ENCODE peak calls at places on chromosomes 11 and 22, in six cellular contexts. V, C, J, G, P and B are unnamed samples.

GRCh38 chr22:31345331-31346254 is 553 bp downstream of the PATZ1 start:
- DNase-seq in V (peak; percentile 92), C (peak; percentile 77), J (no peak), G (peak; percentile 82), P (peak; percentile 89), B (peak; percentile 83)

GRCh38 chr22:47290706-47291430 is 528.4 kb downstream of the TBC1D22A start:
- DNase-seq in V (no peak), C (peak; percentile 5), J (no peak), G (no peak), P (no peak), B (no peak)

GRCh38 chr11:47551086-47551485 is 1.8 kb downstream of the CELF1 start:
- DNase-seq in V (no peak), C (no peak), J (no peak), G (peak; percentile 46), P (no peak), B (no peak)

GRCh38 chr11:69801513-69802335 is 17.5 kb downstream of the FGF3 start:
- DNase-seq in V (no peak), C (no peak), J (no peak), G (peak; percentile 7), P (no peak), B (peak; percentile 19)

GRCh38 chr22:32265882-32266767 is 11.0 kb upstream of the SLC5A4 start:
- DNase-seq in V (peak; percentile 61), C (peak; percentile 49), J (no peak), G (peak; percentile 69), P (peak; percentile 67), B (peak; percentile 47)

GRCh38 chr22:25410849-25411248 is 153.6 kb upstream of the GRK3 start:
- DNase-seq in V (no peak), C (no peak), J (no peak), G (no peak), P (no peak), B (no peak)

GRCh38 chr22:44685384-44686056 is 16.5 kb upstream of the PRR5 start:
- DNase-seq in V (peak; percentile 85), C (no peak), J (peak; percentile 93), G (peak; percentile 43), P (peak; percentile 65), B (peak; percentile 82)

GRCh38 chr11:112024778-112025678 is at the start of gene DLAT:
- DNase-seq in V (peak; percentile 85), C (peak; percentile 75), J (peak; percentile 25), G (peak; percentile 86), P (peak; percentile 93), B (peak; percentile 84)

GRCh38 chr11:120137187-120137610 is 714 bp downstream of the TRIM29 start:
- DNase-seq in V (no peak), C (no peak), J (no peak), G (no peak), P (peak; percentile 47), B (no peak)

GRCh38 chr11:88103337-88104206 is 71.7 kb downstream of the RAB38 start:
- DNase-seq in V (peak; percentile 17), C (no peak), J (peak; percentile 9), G (peak; percentile 45), P (peak; percentile 54), B (peak; percentile 57)

GRCh38 chr11:40376346-40376745 is 1083.1 kb downstream of the LRRC4C start:
- DNase-seq in V (no peak), C (no peak), J (no peak), G (no peak), P (no peak), B (no peak)

GRCh38 chr11:22832315-22833041 is 2.9 kb upstream of the SVIP start:
- DNase-seq in V (no peak), C (no peak), J (no peak), G (no peak), P (no peak), B (no peak)

GRCh38 chr22:22745225-22746060 is 101.0 kb downstream of the GGTLC2 start:
- DNase-seq in V (peak; percentile 30), C (no peak), J (no peak), G (no peak), P (no peak), B (peak; percentile 50)

DNA sequence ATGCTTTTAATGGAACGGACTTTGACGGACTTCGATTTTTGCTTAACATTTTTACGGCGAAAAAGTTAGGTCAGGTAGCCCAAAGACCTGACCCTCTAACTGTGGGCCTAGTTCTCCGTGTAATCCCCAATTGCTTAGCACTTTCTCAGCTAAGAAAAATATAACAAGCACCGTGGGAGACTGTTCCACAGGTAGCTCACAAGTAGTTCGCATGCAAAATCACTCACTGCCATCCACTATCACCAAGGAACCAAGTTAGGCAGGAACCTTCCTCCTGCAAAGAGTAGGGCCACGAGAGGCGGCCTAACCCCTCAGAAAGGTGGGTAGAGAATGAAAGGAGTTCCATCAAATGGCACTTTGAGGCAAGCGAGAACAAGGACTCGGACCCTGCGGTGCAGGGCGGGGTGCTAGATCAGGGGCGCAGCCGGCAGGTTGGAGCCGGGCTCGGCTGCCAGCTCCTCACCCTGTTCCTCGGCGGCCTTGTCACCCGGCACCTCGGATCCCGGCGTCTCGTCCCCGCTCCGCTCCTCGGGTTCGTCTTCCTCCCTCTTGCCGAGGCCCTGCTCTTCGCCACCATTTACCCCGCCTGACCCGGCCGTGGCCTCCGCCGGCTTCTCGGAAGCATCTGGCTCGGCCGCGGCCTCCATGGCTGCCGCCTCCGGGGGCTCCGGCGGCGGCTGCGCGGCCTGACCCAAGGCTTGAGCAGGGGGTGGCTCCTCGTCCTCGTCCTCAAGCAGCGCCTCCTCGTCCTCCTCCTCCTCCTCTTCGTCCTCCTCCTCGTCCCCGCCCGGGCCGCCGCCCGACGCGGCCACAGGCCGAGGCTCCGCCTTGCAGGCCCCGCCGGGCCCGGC is 876 bp downstream of the HNRNPUL2 start:
- DNase-seq in V (no peak), C (no peak), J (no peak), G (no peak), P (no peak), B (peak; percentile 18)
- H3K4me1 ChIP-seq in V (peaks cover 54% of the 10 kb centered on the region), C (peaks cover 13% of the 10 kb centered on the region), J (peaks cover 26% of the 10 kb centered on the region), G (peaks cover 4% of the 10 kb centered on the region), P (peaks cover 48% of the 10 kb centered on the region), B (no peaks in the 10 kb centered on the region)

DNA sequence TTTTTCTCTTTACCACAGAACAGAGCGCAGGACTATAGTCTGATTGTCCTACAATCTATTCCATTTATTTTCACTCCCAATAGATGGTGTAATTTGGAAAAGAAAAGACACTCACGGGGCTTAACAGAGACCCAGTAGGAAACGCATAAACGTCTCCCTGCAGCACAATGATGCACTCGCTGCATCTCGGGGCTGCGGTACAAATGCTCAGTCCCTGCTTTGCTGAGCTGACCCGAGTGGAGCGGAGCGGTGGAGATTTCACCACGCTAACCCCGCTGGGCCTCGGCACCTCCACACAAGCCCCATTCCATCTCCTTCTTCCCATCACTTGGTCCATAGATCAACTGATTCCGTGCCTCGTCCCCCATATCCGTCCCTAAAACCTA is 1.5 kb downstream of the FEZ1 start:
- DNase-seq in V (no peak), C (no peak), J (no peak), G (peak; percentile 16), P (no peak), B (no peak)
- H3K27ac ChIP-seq in V (no peak overlapping the region), C (peak overlapping the region; percentile 85), J (peak overlapping the region; percentile 67), G (peak overlapping the region; percentile 62), P (no peak overlapping the region), B (no peak overlapping the region)

DNA sequence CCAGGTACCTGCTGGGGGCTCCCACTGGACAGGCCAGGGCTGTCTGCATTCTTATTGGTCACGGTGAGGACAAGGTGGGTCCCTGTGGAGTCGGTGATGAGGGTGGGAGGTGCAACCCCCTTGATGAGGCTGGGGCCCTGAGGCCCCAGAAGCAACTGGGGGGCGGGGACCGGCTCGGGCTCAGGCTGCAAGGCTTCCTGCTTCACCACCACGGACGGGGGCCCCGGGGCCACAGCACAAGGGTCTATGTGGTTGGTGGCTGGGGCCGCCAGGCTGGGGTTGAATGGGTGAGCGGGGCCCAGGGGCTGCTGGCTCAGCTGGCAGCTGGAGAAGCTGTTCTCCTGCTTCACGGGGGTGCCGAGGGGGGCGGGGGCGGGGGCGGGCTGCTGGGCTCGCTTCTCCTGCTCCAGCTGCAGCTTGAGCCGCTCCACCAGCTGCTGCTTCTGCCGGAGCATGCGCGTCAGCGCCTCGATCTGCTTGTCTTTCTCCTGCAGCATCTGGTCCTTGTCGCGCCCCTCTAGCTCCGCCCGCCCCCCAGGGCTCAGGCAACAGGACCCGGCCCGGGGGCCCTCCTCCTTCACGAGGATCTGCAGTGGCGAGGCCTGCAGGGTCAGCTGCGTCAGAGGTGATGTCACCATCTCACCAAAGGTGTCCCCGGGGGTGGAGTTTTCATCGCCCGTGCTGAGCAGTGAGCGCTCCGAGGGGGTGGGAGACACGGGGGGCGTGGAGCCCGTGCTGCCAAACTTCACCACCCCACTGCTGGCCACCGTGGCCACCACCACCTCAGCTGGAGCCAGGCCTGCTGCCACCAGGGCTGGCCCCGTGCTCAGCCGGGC is 48.2 kb downstream of the SGSM3 start:
- DNase-seq in V (no peak), C (no peak), J (no peak), G (peak; percentile 56), P (no peak), B (peak; percentile 93)
- H3K4me1 ChIP-seq in V (peaks cover 8% of the 10 kb centered on the region), C (no peaks in the 10 kb centered on the region), J (peaks cover 15% of the 10 kb centered on the region), G (peaks cover 5% of the 10 kb centered on the region), P (peaks cover 26% of the 10 kb centered on the region), B (peaks cover 9% of the 10 kb centered on the region)

GRCh38 chr22:39242389-39242808 is 2.4 kb downstream of the PDGFB start:
- DNase-seq in V (peak; percentile 10), C (no peak), J (no peak), G (no peak), P (no peak), B (no peak)
- H3K27ac ChIP-seq in V (peak overlapping the region; percentile 38), C (peak overlapping the region; percentile 66), J (no peak overlapping the region), G (no peak overlapping the region), P (peak overlapping the region; percentile 79), B (no peak overlapping the region)

DNA sequence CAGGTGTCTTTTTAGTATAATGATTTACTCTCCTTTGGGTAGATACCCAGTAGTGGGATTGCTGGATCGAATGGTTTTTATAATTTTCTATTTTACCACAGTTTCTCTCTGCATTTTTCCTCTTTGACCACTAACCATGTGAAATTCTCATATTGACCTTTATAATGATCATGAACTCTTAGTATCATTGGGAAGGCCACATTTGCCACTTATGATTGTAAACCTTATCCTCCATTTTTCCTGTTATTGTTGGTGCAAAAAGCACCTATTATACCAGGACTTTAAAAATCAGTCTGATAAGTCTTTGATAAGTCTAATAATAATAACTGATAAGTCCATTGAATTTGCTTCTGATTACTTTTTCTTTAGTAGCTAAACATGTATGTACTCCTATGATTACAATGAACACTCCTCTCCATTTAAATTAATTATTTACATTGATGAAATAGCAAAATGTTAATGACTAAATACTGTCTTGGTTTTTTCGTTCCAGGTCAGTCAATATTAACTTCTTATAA is 9.6 kb downstream of the NEAT1 start:
- DNase-seq in V (no peak), C (no peak), J (no peak), G (peak; percentile 44), P (no peak), B (no peak)
- H3K4me1 ChIP-seq in V (peaks cover 79% of the 10 kb centered on the region), C (peaks cover 14% of the 10 kb centered on the region), J (peaks cover 37% of the 10 kb centered on the region), G (peaks cover 2% of the 10 kb centered on the region), P (peaks cover 97% of the 10 kb centered on the region), B (peaks cover 2% of the 10 kb centered on the region)

DNA sequence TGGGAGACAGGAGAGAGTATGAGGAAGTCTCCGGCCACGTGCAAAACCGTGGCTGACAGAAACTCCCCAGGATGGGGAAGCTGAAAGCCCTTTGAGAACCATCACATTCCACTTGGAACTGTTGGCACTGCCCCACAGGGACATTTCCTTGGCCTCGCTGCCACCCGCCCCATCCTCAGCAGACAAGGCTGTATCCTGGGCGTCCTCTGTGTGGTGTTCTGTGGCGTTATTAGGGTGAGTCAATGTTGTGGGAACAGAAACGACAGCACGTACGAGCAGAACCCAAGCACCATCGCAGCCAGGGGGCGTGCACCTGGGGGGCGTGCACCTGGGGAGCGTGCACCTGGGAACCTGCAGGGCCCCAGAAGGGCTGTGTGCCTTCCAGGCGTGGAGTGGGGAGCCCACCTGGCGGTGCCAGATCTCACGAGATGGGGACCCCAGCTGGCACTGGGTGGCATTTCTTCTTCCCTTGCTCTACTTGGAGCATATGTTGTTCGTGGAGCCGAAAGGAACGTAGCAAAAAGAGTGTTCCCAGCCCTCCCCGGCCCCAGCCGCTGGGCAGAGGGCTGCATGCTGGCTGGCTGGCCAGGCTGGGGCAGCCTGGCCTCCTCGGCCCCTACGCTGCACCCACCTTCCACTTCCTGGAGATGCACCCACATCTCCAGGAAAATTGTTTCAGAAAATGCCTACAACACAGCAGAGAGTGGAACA is 35.4 kb downstream of the NFAM1 start:
- DNase-seq in V (no peak), C (no peak), J (no peak), G (no peak), P (no peak), B (no peak)
- H3K27ac ChIP-seq in V (no peak overlapping the region), C (no peak overlapping the region), J (no peak overlapping the region), G (no peak overlapping the region), P (peak overlapping the region; percentile 26), B (no peak overlapping the region)